ENCODE peak calls at places on chromosomes 2 and 18, in six cellular contexts. One of them, this sample, is unnamed.

GRCh38 chr2:203534486-203535077 is 519 bp downstream of the RAPH1 start:
- DNase-seq in EH: peak
- DNase-seq in ACHN: peak
- DNase-seq in NCI-H1092: no peak
- DNase-seq in neural progenitor cell: no peak
- DNase-seq in NCI-H510A treated with DMSO at 0.1 percent for 48 hours: peak
- DNase-seq in this sample: no peak

GRCh38 chr2:111705711-111706323 is 178.2 kb downstream of the ANAPC1 start:
- DNase-seq in EH: peak
- DNase-seq in NCI-H510A treated with DMSO at 0.1 percent for 48 hours: peak
- DNase-seq in ACHN: peak
- DNase-seq in neural progenitor cell: peak
- DNase-seq in NCI-H1092: no peak
- DNase-seq in this sample: peak

GRCh38 chr2:142174176-142174575 is 43.4 kb upstream of the LRP1B start:
- DNase-seq in EH: no peak
- DNase-seq in neural progenitor cell: no peak
- DNase-seq in NCI-H510A treated with DMSO at 0.1 percent for 48 hours: no peak
- DNase-seq in ACHN: no peak
- DNase-seq in NCI-H1092: no peak
- DNase-seq in this sample: no peak

GRCh38 chr2:64838817-64839216 is 150.4 kb upstream of the SLC1A4 start:
- DNase-seq in neural progenitor cell: no peak
- DNase-seq in NCI-H510A treated with DMSO at 0.1 percent for 48 hours: no peak
- DNase-seq in NCI-H1092: no peak
- DNase-seq in EH: peak
- DNase-seq in ACHN: peak
- DNase-seq in this sample: no peak

GRCh38 chr18:56479836-56480235 is 158.6 kb downstream of the TXNL1 start:
- DNase-seq in neural progenitor cell: no peak
- DNase-seq in NCI-H1092: no peak
- DNase-seq in EH: no peak
- DNase-seq in ACHN: no peak
- DNase-seq in NCI-H510A treated with DMSO at 0.1 percent for 48 hours: no peak
- DNase-seq in this sample: no peak

GRCh38 chr2:188725981-188726380 is 248.2 kb upstream of the COL3A1 start:
- DNase-seq in NCI-H1092: no peak
- DNase-seq in EH: peak
- DNase-seq in neural progenitor cell: no peak
- DNase-seq in ACHN: peak
- DNase-seq in NCI-H510A treated with DMSO at 0.1 percent for 48 hours: no peak
- DNase-seq in this sample: no peak

GRCh38 chr18:75727479-75727878 is 300.0 kb upstream of the SMIM21 start:
- DNase-seq in NCI-H1092: peak
- DNase-seq in neural progenitor cell: peak
- DNase-seq in ACHN: peak
- DNase-seq in EH: peak
- DNase-seq in NCI-H510A treated with DMSO at 0.1 percent for 48 hours: peak
- DNase-seq in this sample: peak

GRCh38 chr18:69708844-69709243 is 238.8 kb downstream of the CD226 start:
- DNase-seq in NCI-H1092: no peak
- DNase-seq in NCI-H510A treated with DMSO at 0.1 percent for 48 hours: no peak
- DNase-seq in EH: no peak
- DNase-seq in ACHN: no peak
- DNase-seq in neural progenitor cell: no peak
- DNase-seq in this sample: no peak

GRCh38 chr18:13464432-13465125 is 246.0 kb downstream of the LDLRAD4 start:
- DNase-seq in ACHN: no peak
- DNase-seq in neural progenitor cell: no peak
- DNase-seq in NCI-H510A treated with DMSO at 0.1 percent for 48 hours: no peak
- DNase-seq in EH: no peak
- DNase-seq in NCI-H1092: no peak
- DNase-seq in this sample: no peak

GRCh38 chr18:37299471-37300304 is 265.9 kb downstream of the CELF4 start:
- DNase-seq in EH: peak
- DNase-seq in NCI-H510A treated with DMSO at 0.1 percent for 48 hours: peak
- DNase-seq in ACHN: peak
- DNase-seq in neural progenitor cell: no peak
- DNase-seq in NCI-H1092: peak
- DNase-seq in this sample: no peak

GRCh38 chr2:19140463-19141208 is 217.8 kb downstream of the OSR1 start:
- DNase-seq in NCI-H510A treated with DMSO at 0.1 percent for 48 hours: peak
- DNase-seq in ACHN: no peak
- DNase-seq in NCI-H1092: no peak
- DNase-seq in neural progenitor cell: no peak
- DNase-seq in EH: peak
- DNase-seq in this sample: no peak

GRCh38 chr2:203685789-203686433 is 20.5 kb upstream of the CD28 start:
- DNase-seq in NCI-H1092: no peak
- DNase-seq in EH: no peak
- DNase-seq in ACHN: no peak
- DNase-seq in NCI-H510A treated with DMSO at 0.1 percent for 48 hours: no peak
- DNase-seq in neural progenitor cell: no peak
- DNase-seq in this sample: no peak

GRCh38 chr2:38467768-38468463 is 90.8 kb upstream of the ATL2 start:
- DNase-seq in EH: peak
- DNase-seq in neural progenitor cell: no peak
- DNase-seq in NCI-H1092: no peak
- DNase-seq in ACHN: no peak
- DNase-seq in NCI-H510A treated with DMSO at 0.1 percent for 48 hours: no peak
- DNase-seq in this sample: no peak

GRCh38 chr2:2660789-2661355 is 329.8 kb upstream of the MYT1L start:
- DNase-seq in ACHN: no peak
- DNase-seq in neural progenitor cell: no peak
- DNase-seq in NCI-H510A treated with DMSO at 0.1 percent for 48 hours: no peak
- DNase-seq in NCI-H1092: no peak
- DNase-seq in EH: no peak
- DNase-seq in this sample: no peak

GRCh38 chr2:205764502-205764815 is 82.2 kb downstream of the NRP2 start:
- DNase-seq in EH: no peak
- DNase-seq in neural progenitor cell: no peak
- DNase-seq in ACHN: no peak
- DNase-seq in NCI-H1092: no peak
- DNase-seq in NCI-H510A treated with DMSO at 0.1 percent for 48 hours: no peak
- DNase-seq in this sample: peak

GRCh38 chr2:43218550-43219382 is 7.6 kb downstream of the ZFP36L2 start:
- DNase-seq in NCI-H1092: no peak
- DNase-seq in EH: no peak
- DNase-seq in ACHN: no peak
- DNase-seq in NCI-H510A treated with DMSO at 0.1 percent for 48 hours: peak
- DNase-seq in neural progenitor cell: no peak
- DNase-seq in this sample: no peak

GRCh38 chr2:237727363-237727762 is 71.2 kb upstream of the RBM44 start:
- DNase-seq in NCI-H1092: no peak
- DNase-seq in EH: peak
- DNase-seq in neural progenitor cell: no peak
- DNase-seq in ACHN: no peak
- DNase-seq in NCI-H510A treated with DMSO at 0.1 percent for 48 hours: no peak
- DNase-seq in this sample: no peak

GRCh38 chr2:160492401-160493226 is 993 bp downstream of the RBMS1 start:
- DNase-seq in NCI-H1092: no peak
- DNase-seq in EH: peak
- DNase-seq in ACHN: peak
- DNase-seq in NCI-H510A treated with DMSO at 0.1 percent for 48 hours: peak
- DNase-seq in neural progenitor cell: peak
- DNase-seq in this sample: peak

GRCh38 chr2:60530660-60531276 is 22.7 kb downstream of the BCL11A start:
- DNase-seq in NCI-H1092: peak
- DNase-seq in ACHN: peak
- DNase-seq in neural progenitor cell: no peak
- DNase-seq in EH: no peak
- DNase-seq in NCI-H510A treated with DMSO at 0.1 percent for 48 hours: peak
- DNase-seq in this sample: no peak

GRCh38 chr18:26205318-26205717 is 20.9 kb upstream of the TAF4B start:
- DNase-seq in NCI-H1092: no peak
- DNase-seq in EH: no peak
- DNase-seq in ACHN: no peak
- DNase-seq in neural progenitor cell: no peak
- DNase-seq in NCI-H510A treated with DMSO at 0.1 percent for 48 hours: no peak
- DNase-seq in this sample: no peak

GRCh38 chr2:5849596-5849995 is 157.4 kb downstream of the SOX11 start:
- DNase-seq in NCI-H1092: no peak
- DNase-seq in ACHN: no peak
- DNase-seq in neural progenitor cell: no peak
- DNase-seq in NCI-H510A treated with DMSO at 0.1 percent for 48 hours: no peak
- DNase-seq in EH: no peak
- DNase-seq in this sample: no peak

GRCh38 chr2:156110890-156111289 is 221.6 kb downstream of the NR4A2 start:
- DNase-seq in ACHN: peak
- DNase-seq in NCI-H1092: no peak
- DNase-seq in EH: no peak
- DNase-seq in NCI-H510A treated with DMSO at 0.1 percent for 48 hours: no peak
- DNase-seq in neural progenitor cell: peak
- DNase-seq in this sample: peak

GRCh38 chr2:232512557-232512956 is 7.6 kb upstream of the PRSS56 start:
- DNase-seq in ACHN: no peak
- DNase-seq in NCI-H510A treated with DMSO at 0.1 percent for 48 hours: no peak
- DNase-seq in EH: no peak
- DNase-seq in neural progenitor cell: peak
- DNase-seq in NCI-H1092: no peak
- DNase-seq in this sample: no peak

GRCh38 chr2:98280376-98281102 is 65.7 kb upstream of the CNGA3 start:
- DNase-seq in NCI-H1092: no peak
- DNase-seq in EH: peak
- DNase-seq in neural progenitor cell: peak
- DNase-seq in ACHN: peak
- DNase-seq in NCI-H510A treated with DMSO at 0.1 percent for 48 hours: no peak
- DNase-seq in this sample: peak

GRCh38 chr2:15763106-15763821 is 171.6 kb downstream of the DDX1 start:
- DNase-seq in NCI-H510A treated with DMSO at 0.1 percent for 48 hours: no peak
- DNase-seq in ACHN: no peak
- DNase-seq in EH: no peak
- DNase-seq in neural progenitor cell: no peak
- DNase-seq in NCI-H1092: no peak
- DNase-seq in this sample: no peak

GRCh38 chr18:9156604-9157249 is 20.1 kb downstream of the ANKRD12 start:
- DNase-seq in NCI-H1092: no peak
- DNase-seq in EH: no peak
- DNase-seq in neural progenitor cell: no peak
- DNase-seq in ACHN: no peak
- DNase-seq in NCI-H510A treated with DMSO at 0.1 percent for 48 hours: no peak
- DNase-seq in this sample: no peak

GRCh38 chr2:202588647-202589581 is 45.9 kb upstream of the FAM117B start:
- DNase-seq in NCI-H510A treated with DMSO at 0.1 percent for 48 hours: peak
- DNase-seq in ACHN: peak
- DNase-seq in NCI-H1092: peak
- DNase-seq in EH: peak
- DNase-seq in neural progenitor cell: peak
- DNase-seq in this sample: peak

GRCh38 chr2:216792222-216793001 is 67.5 kb downstream of the TNP1 start:
- DNase-seq in neural progenitor cell: peak
- DNase-seq in NCI-H510A treated with DMSO at 0.1 percent for 48 hours: peak
- DNase-seq in EH: peak
- DNase-seq in NCI-H1092: no peak
- DNase-seq in ACHN: no peak
- DNase-seq in this sample: no peak

GRCh38 chr2:97360202-97360601 is 229.5 kb downstream of the ANKRD36B start:
- DNase-seq in neural progenitor cell: no peak
- DNase-seq in NCI-H1092: no peak
- DNase-seq in NCI-H510A treated with DMSO at 0.1 percent for 48 hours: no peak
- DNase-seq in EH: no peak
- DNase-seq in ACHN: no peak
- DNase-seq in this sample: peak

GRCh38 chr2:68943581-68944568 is 8.8 kb downstream of the GKN2 start:
- DNase-seq in neural progenitor cell: peak
- DNase-seq in EH: peak
- DNase-seq in NCI-H1092: peak
- DNase-seq in ACHN: peak
- DNase-seq in NCI-H510A treated with DMSO at 0.1 percent for 48 hours: peak
- DNase-seq in this sample: peak

GRCh38 chr2:142307716-142308115 is 176.9 kb upstream of the LRP1B start:
- DNase-seq in neural progenitor cell: no peak
- DNase-seq in NCI-H1092: no peak
- DNase-seq in ACHN: no peak
- DNase-seq in EH: no peak
- DNase-seq in NCI-H510A treated with DMSO at 0.1 percent for 48 hours: no peak
- DNase-seq in this sample: no peak

GRCh38 chr2:43460141-43460540 is 135.7 kb downstream of the THADA start:
- DNase-seq in NCI-H510A treated with DMSO at 0.1 percent for 48 hours: no peak
- DNase-seq in EH: no peak
- DNase-seq in neural progenitor cell: no peak
- DNase-seq in NCI-H1092: no peak
- DNase-seq in ACHN: no peak
- DNase-seq in this sample: no peak

GRCh38 chr18:3985030-3985429 is 470.1 kb downstream of the DLGAP1 start:
- DNase-seq in ACHN: peak
- DNase-seq in neural progenitor cell: no peak
- DNase-seq in EH: peak
- DNase-seq in NCI-H510A treated with DMSO at 0.1 percent for 48 hours: no peak
- DNase-seq in NCI-H1092: no peak
- DNase-seq in this sample: no peak

GRCh38 chr18:13035249-13035914 is 44.2 kb downstream of the CEP192 start:
- DNase-seq in NCI-H1092: no peak
- DNase-seq in ACHN: no peak
- DNase-seq in neural progenitor cell: no peak
- DNase-seq in NCI-H510A treated with DMSO at 0.1 percent for 48 hours: no peak
- DNase-seq in EH: peak
- DNase-seq in this sample: no peak

GRCh38 chr2:64404743-64405142 is 49.2 kb upstream of the LGALSL start:
- DNase-seq in neural progenitor cell: peak
- DNase-seq in NCI-H1092: no peak
- DNase-seq in ACHN: no peak
- DNase-seq in NCI-H510A treated with DMSO at 0.1 percent for 48 hours: no peak
- DNase-seq in EH: no peak
- DNase-seq in this sample: peak

GRCh38 chr2:237167038-237167437 is 81.3 kb downstream of the COPS8 start:
- DNase-seq in NCI-H1092: no peak
- DNase-seq in NCI-H510A treated with DMSO at 0.1 percent for 48 hours: no peak
- DNase-seq in ACHN: no peak
- DNase-seq in EH: no peak
- DNase-seq in neural progenitor cell: no peak
- DNase-seq in this sample: no peak

GRCh38 chr2:127645395-127646291 is at the start of gene GPR17:
- DNase-seq in neural progenitor cell: no peak
- DNase-seq in ACHN: no peak
- DNase-seq in EH: no peak
- DNase-seq in NCI-H1092: no peak
- DNase-seq in NCI-H510A treated with DMSO at 0.1 percent for 48 hours: no peak
- DNase-seq in this sample: no peak

GRCh38 chr2:148546270-148546669 is 98.3 kb upstream of the EPC2 start:
- DNase-seq in neural progenitor cell: no peak
- DNase-seq in EH: no peak
- DNase-seq in NCI-H1092: no peak
- DNase-seq in ACHN: no peak
- DNase-seq in NCI-H510A treated with DMSO at 0.1 percent for 48 hours: no peak
- DNase-seq in this sample: no peak